ENCODE peak calls at places on chromosomes 13 and 19, in four cellular contexts. M, V, D and Y are unnamed samples.

GRCh38 chr19:44050740-44051653 is 839 bp upstream of the ZNF223 start:
- DNase-seq in M (no peak), V (no peak), D (no peak), Y (peak)

GRCh38 chr13:46885018-46885417 is 11.8 kb downstream of the HTR2A start:
- DNase-seq in M (no peak), V (no peak), D (no peak), Y (no peak)

GRCh38 chr19:48591021-48591420 is 15.5 kb upstream of the SPACA4 start:
- DNase-seq in M (no peak), V (no peak), D (peak), Y (no peak)

GRCh38 chr19:41934849-41935374 is 6.7 kb upstream of the ERFL start:
- DNase-seq in M (peak), V (peak), D (peak), Y (peak)

GRCh38 chr19:41871573-41872383 is 5.3 kb upstream of the CD79A start:
- DNase-seq in M (peak), V (no peak), D (no peak), Y (no peak)

GRCh38 chr19:40348961-40349507 is 539 bp downstream of the PLD3 start:
- DNase-seq in M (peak), V (peak), D (peak), Y (no peak)

GRCh38 chr13:75855216-75855615 is 219.1 kb downstream of the LMO7 start:
- DNase-seq in M (no peak), V (no peak), D (no peak), Y (no peak)

GRCh38 chr19:51091895-51092873 is 9.5 kb upstream of the KLK14 start:
- DNase-seq in M (no peak), V (no peak), D (no peak), Y (no peak)

GRCh38 chr13:60583911-60584753 is 187.1 kb downstream of the TDRD3 start:
- DNase-seq in M (no peak), V (no peak), D (peak), Y (peak)

GRCh38 chr13:102002271-102002670 is 399.6 kb downstream of the FGF14 start:
- DNase-seq in M (no peak), V (no peak), D (no peak), Y (no peak)

GRCh38 chr19:10552596-10553053 is 8.9 kb downstream of the ATG4D start:
- DNase-seq in M (peak), V (no peak), D (peak), Y (peak)

GRCh38 chr19:46945668-46946067 is 74.0 kb upstream of the NPAS1 start:
- DNase-seq in M (no peak), V (no peak), D (no peak), Y (no peak)

GRCh38 chr13:30370916-30371521 is 51.3 kb upstream of the UBE2L5 start:
- DNase-seq in M (no peak), V (no peak), D (no peak), Y (no peak)

GRCh38 chr13:106373304-106373988 is 162.0 kb downstream of the EFNB2 start:
- DNase-seq in M (no peak), V (no peak), D (no peak), Y (no peak)

GRCh38 chr19:12965017-12965811 is 4.2 kb upstream of the DAND5 start:
- DNase-seq in M (peak), V (peak), D (peak), Y (peak)

GRCh38 chr19:16002380-16002779 is 53.6 kb downstream of the OR10H4 start:
- DNase-seq in M (no peak), V (no peak), D (no peak), Y (no peak)

GRCh38 chr13:112812306-112813034 is 122.6 kb downstream of the ATP11A start:
- DNase-seq in M (no peak), V (no peak), D (no peak), Y (no peak)

GRCh38 chr13:21675095-21676007 is 4.5 kb downstream of the FGF9 start:
- DNase-seq in M (peak), V (no peak), D (no peak), Y (peak)

GRCh38 chr19:8004723-8005513 is 523 bp downstream of the ELAVL1 start:
- DNase-seq in M (peak), V (no peak), D (peak), Y (no peak)

GRCh38 chr13:101521371-101521770 is 68.9 kb downstream of the ITGBL1 start:
- DNase-seq in M (no peak), V (no peak), D (no peak), Y (no peak)

GRCh38 chr13:109231853-109232252 is 554.5 kb downstream of the IRS2 start:
- DNase-seq in M (no peak), V (no peak), D (no peak), Y (no peak)

GRCh38 chr19:42129399-42130253 is 2.6 kb downstream of the POU2F2 start:
- DNase-seq in M (peak), V (no peak), D (no peak), Y (no peak)

GRCh38 chr19:11400695-11401291 is 16.7 kb upstream of the EPOR start:
- DNase-seq in M (peak), V (no peak), D (peak), Y (no peak)

GRCh38 chr13:113291997-113292862 is 4.8 kb upstream of the LAMP1 start:
- DNase-seq in M (peak), V (no peak), D (peak), Y (no peak)

DNA sequence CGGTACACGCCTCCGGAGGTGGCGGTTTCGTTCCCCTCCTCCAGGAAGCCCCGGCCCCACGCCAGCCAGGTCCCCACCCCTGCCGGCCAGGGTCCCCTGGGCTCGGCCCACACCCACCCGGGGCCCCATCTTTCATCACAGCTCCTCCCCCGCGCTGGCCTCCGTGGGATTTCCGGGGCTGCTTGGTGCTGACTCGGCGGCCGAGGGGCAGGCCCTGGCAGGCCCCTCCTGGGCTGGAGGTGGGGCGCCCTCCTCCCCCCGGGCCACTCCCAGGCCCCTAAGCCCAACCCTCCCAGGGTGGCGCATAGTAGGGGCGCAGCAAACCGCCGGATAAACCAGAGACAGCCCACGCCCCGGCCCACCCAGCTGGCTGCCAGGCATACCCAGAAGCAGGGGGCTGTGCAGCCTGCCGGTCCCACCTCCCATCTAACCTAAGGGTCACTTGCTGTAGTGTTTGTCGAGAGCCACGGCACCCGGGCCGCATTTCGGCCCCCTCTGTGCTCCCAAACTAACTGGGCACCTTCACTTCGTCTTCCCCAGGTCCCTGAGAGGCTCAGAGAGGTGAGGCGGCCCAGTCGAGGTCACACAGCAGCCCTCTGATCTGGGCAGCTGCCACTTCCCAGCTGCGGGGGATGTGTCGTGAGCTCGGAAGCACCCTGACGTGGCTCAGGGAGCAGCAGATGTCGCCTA is 6.6 kb downstream of the ZBTB7A start:
- DNase-seq in M (no peak), V (no peak), D (peak), Y (no peak)
- TF ChIP-seq FOXJ3 in M (no peak), V (no peak), D (no peak), Y (no peak)

GRCh38 chr19:6828306-6828697 is 55.8 kb downstream of the VAV1 start:
- DNase-seq in M (no peak), V (no peak), D (peak), Y (no peak)
- TF ChIP-seq FOXJ3 in M (no peak), V (no peak), D (no peak), Y (no peak)

GRCh38 chr13:45238945-45239795 is 38.3 kb upstream of the KCTD4 start:
- DNase-seq in M (no peak), V (no peak), D (no peak), Y (no peak)
- TF ChIP-seq FOXJ3 in M (no peak), V (no peak), D (no peak), Y (no peak)

GRCh38 chr19:1065606-1066109 is 1.3 kb upstream of the ARHGAP45 start:
- DNase-seq in M (no peak), V (no peak), D (no peak), Y (no peak)

GRCh38 chr19:1064661-1065605 is 2.0 kb upstream of the ARHGAP45 start:
- DNase-seq in M (peak), V (no peak), D (no peak), Y (peak)

GRCh38 chr19:1067341-1068103 is 555 bp downstream of the ARHGAP45 start:
- DNase-seq in M (no peak), V (no peak), D (peak), Y (no peak)

GRCh38 chr19:1066748-1067340 is at the start of gene ARHGAP45:
- DNase-seq in M (peak), V (no peak), D (peak), Y (peak)

DNA sequence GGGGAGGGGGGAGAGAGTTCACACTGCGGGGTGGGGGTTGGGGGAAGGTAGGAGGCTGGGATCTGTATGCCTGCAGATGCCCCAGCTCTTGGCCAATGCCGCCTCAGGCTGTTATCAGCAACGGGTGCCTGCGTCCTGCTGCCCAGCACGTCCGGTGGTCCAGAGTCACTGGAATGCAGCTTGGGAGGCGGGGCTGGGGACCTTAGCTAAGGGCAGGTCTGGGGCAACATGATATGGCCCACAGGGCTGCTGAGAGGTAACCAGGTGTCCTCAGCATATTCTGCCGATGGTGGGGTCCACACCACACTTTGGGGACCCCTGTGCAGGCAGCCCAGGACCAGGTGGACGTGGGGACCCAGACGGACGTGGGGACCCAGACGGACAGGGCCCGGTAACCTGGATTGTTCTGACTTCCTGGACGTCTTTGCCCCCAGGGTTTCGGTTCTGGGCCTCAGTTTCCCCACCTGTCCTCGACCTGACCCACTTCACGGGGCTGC is 668 bp upstream of the ARHGAP45 start:
- DNase-seq in M (peak), V (peak), D (no peak), Y (no peak)
- TF ChIP-seq FOXJ3 in M (no peak), V (peak), D (no peak), Y (no peak)